ENCODE peak calls at places on chromosomes 1 and 21, in ten cellular contexts. One of them, this sample, is unnamed.

GRCh38 chr1:3529099-3529729 is 74.7 kb downstream of the ARHGEF16 start:
- DNase-seq in right lobe of liver: peak
- DNase-seq in mammary epithelial cell: no peak
- DNase-seq in adrenal gland: no peak
- DNase-seq in transverse colon: peak
- DNase-seq in hepatocyte: no peak
- DNase-seq in breast epithelium: peak
- DNase-seq in kidney: no peak
- DNase-seq in tibial artery: peak
- DNase-seq in pancreas: peak
- DNase-seq in this sample: peak

GRCh38 chr1:23533288-23534130 is 2.5 kb upstream of the E2F2 start:
- DNase-seq in right lobe of liver: no peak
- DNase-seq in mammary epithelial cell: peak
- DNase-seq in adrenal gland: no peak
- DNase-seq in transverse colon: no peak
- DNase-seq in hepatocyte: no peak
- DNase-seq in breast epithelium: no peak
- DNase-seq in kidney: no peak
- DNase-seq in tibial artery: no peak
- DNase-seq in pancreas: no peak
- DNase-seq in this sample: no peak

GRCh38 chr1:87330201-87330953 is 1.7 kb downstream of the LMO4 start:
- DNase-seq in right lobe of liver: no peak
- DNase-seq in mammary epithelial cell: peak
- DNase-seq in adrenal gland: no peak
- DNase-seq in transverse colon: peak
- DNase-seq in hepatocyte: peak
- DNase-seq in breast epithelium: no peak
- DNase-seq in kidney: no peak
- DNase-seq in tibial artery: no peak
- DNase-seq in pancreas: no peak
- DNase-seq in this sample: no peak

GRCh38 chr1:218656301-218657037 is 311.3 kb downstream of the TGFB2 start:
- DNase-seq in right lobe of liver: no peak
- DNase-seq in mammary epithelial cell: no peak
- DNase-seq in adrenal gland: no peak
- DNase-seq in transverse colon: no peak
- DNase-seq in hepatocyte: no peak
- DNase-seq in breast epithelium: no peak
- DNase-seq in kidney: no peak
- DNase-seq in tibial artery: no peak
- DNase-seq in pancreas: no peak
- DNase-seq in this sample: no peak

GRCh38 chr1:181179980-181180964 is 91.8 kb downstream of the IER5 start:
- DNase-seq in right lobe of liver: no peak
- DNase-seq in mammary epithelial cell: peak
- DNase-seq in adrenal gland: peak
- DNase-seq in transverse colon: no peak
- DNase-seq in hepatocyte: peak
- DNase-seq in breast epithelium: peak
- DNase-seq in kidney: no peak
- DNase-seq in tibial artery: no peak
- DNase-seq in pancreas: no peak
- DNase-seq in this sample: no peak

GRCh38 chr21:42806489-42807140 is 72.7 kb downstream of the WDR4 start:
- DNase-seq in right lobe of liver: no peak
- DNase-seq in mammary epithelial cell: no peak
- DNase-seq in adrenal gland: no peak
- DNase-seq in transverse colon: no peak
- DNase-seq in hepatocyte: no peak
- DNase-seq in breast epithelium: peak
- DNase-seq in kidney: no peak
- DNase-seq in tibial artery: no peak
- DNase-seq in pancreas: no peak
- DNase-seq in this sample: no peak

GRCh38 chr1:180243517-180244221 is 13.6 kb downstream of the LHX4 start:
- DNase-seq in right lobe of liver: no peak
- DNase-seq in mammary epithelial cell: no peak
- DNase-seq in adrenal gland: no peak
- DNase-seq in transverse colon: no peak
- DNase-seq in hepatocyte: no peak
- DNase-seq in breast epithelium: no peak
- DNase-seq in kidney: no peak
- DNase-seq in tibial artery: peak
- DNase-seq in pancreas: no peak
- DNase-seq in this sample: no peak

GRCh38 chr1:100631015-100631521 is 88.5 kb upstream of the VCAM1 start:
- DNase-seq in right lobe of liver: no peak
- DNase-seq in mammary epithelial cell: peak
- DNase-seq in adrenal gland: no peak
- DNase-seq in transverse colon: no peak
- DNase-seq in hepatocyte: no peak
- DNase-seq in breast epithelium: no peak
- DNase-seq in kidney: no peak
- DNase-seq in tibial artery: no peak
- DNase-seq in pancreas: no peak
- DNase-seq in this sample: no peak

GRCh38 chr21:45971487-45972352 is 9.8 kb upstream of the COL6A1 start:
- DNase-seq in right lobe of liver: no peak
- DNase-seq in mammary epithelial cell: no peak
- DNase-seq in adrenal gland: no peak
- DNase-seq in transverse colon: peak
- DNase-seq in hepatocyte: peak
- DNase-seq in breast epithelium: no peak
- DNase-seq in kidney: peak
- DNase-seq in tibial artery: peak
- DNase-seq in pancreas: no peak
- DNase-seq in this sample: no peak

GRCh38 chr1:87524021-87524754 is 195.5 kb downstream of the LMO4 start:
- DNase-seq in right lobe of liver: no peak
- DNase-seq in mammary epithelial cell: no peak
- DNase-seq in adrenal gland: no peak
- DNase-seq in transverse colon: no peak
- DNase-seq in hepatocyte: no peak
- DNase-seq in breast epithelium: no peak
- DNase-seq in kidney: no peak
- DNase-seq in tibial artery: no peak
- DNase-seq in pancreas: no peak
- DNase-seq in this sample: no peak

GRCh38 chr1:109760581-109761226 is 3.0 kb downstream of the EPS8L3 start:
- DNase-seq in right lobe of liver: no peak
- DNase-seq in mammary epithelial cell: no peak
- DNase-seq in adrenal gland: peak
- DNase-seq in transverse colon: peak
- DNase-seq in hepatocyte: no peak
- DNase-seq in breast epithelium: peak
- DNase-seq in kidney: peak
- DNase-seq in tibial artery: peak
- DNase-seq in pancreas: no peak
- DNase-seq in this sample: no peak
- H3K27ac ChIP-seq in right lobe of liver: no peak
- H3K27ac ChIP-seq in mammary epithelial cell: no peak
- H3K27ac ChIP-seq in adrenal gland: no peak
- H3K27ac ChIP-seq in transverse colon: no peak
- H3K27ac ChIP-seq in hepatocyte: peak
- H3K27ac ChIP-seq in breast epithelium: no peak
- H3K27ac ChIP-seq in kidney: no peak
- H3K27ac ChIP-seq in tibial artery: no peak
- H3K27ac ChIP-seq in pancreas: no peak
- H3K27ac ChIP-seq in this sample: no peak

DNA sequence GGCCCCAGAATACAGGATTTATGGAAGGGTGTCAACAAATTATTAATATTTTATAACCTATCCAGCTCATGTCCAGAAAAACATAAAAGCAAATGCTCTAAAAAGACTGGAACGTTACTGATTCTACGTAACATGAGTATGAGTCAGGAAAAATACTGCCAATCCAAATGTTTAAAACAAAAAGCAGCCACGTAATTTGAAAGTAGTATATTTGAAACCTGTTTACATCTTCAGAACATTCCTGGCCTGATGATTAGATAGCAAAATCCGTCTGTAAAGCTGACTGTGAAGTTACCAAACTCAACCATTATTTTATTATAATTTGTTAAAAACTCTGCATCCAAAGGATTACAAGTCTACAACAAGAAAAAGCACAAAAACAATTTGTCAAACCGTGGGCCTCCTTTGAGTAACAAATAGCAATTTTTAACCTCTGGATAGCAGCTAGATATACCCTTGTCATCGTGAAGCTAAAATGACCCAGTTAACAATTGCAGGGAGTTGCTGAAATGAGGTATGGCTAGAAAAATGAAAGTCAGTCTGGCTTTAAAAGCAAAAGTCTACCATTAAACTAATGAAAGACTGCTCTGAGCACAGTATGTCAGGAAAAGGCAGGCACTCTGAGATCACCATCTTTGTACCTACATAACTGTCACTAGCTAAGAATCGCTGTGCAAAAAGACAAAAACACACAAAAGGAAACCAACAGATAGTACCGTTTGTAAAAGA is 1.2 kb downstream of the UBR4 start:
- DNase-seq in right lobe of liver: no peak
- DNase-seq in mammary epithelial cell: peak
- DNase-seq in adrenal gland: no peak
- DNase-seq in transverse colon: no peak
- DNase-seq in hepatocyte: no peak
- DNase-seq in breast epithelium: no peak
- DNase-seq in kidney: no peak
- DNase-seq in tibial artery: no peak
- DNase-seq in pancreas: no peak
- DNase-seq in this sample: no peak
- H3K27ac ChIP-seq in right lobe of liver: peak
- H3K27ac ChIP-seq in mammary epithelial cell: peak
- H3K27ac ChIP-seq in adrenal gland: peak
- H3K27ac ChIP-seq in transverse colon: peak
- H3K27ac ChIP-seq in hepatocyte: peak
- H3K27ac ChIP-seq in breast epithelium: peak
- H3K27ac ChIP-seq in kidney: peak
- H3K27ac ChIP-seq in tibial artery: peak
- H3K27ac ChIP-seq in pancreas: no peak
- H3K27ac ChIP-seq in this sample: no peak

DNA sequence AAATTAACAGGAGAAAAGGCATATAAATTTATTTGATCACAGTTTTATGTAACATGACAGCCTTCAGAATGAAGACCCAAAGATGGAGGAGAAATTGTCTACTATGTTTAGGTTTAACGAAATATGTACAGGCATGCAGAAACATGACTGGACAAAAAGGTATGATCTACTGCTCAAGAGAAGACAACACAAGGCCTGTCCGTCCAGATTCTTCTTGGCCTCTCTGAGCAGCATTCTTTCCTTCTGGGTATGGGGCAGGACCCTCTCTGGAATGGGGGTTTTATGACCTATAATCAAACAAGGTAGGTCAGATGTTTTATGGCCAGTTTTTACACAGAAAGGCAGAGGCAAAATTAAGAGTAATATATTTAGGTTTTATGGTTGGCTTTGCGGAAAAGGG is 13.5 kb upstream of the SYNJ1 start:
- DNase-seq in right lobe of liver: no peak
- DNase-seq in mammary epithelial cell: no peak
- DNase-seq in adrenal gland: no peak
- DNase-seq in transverse colon: no peak
- DNase-seq in hepatocyte: no peak
- DNase-seq in breast epithelium: no peak
- DNase-seq in kidney: no peak
- DNase-seq in tibial artery: no peak
- DNase-seq in pancreas: no peak
- DNase-seq in this sample: no peak
- H3K27ac ChIP-seq in right lobe of liver: no peak
- H3K27ac ChIP-seq in mammary epithelial cell: no peak
- H3K27ac ChIP-seq in adrenal gland: no peak
- H3K27ac ChIP-seq in transverse colon: no peak
- H3K27ac ChIP-seq in hepatocyte: peak
- H3K27ac ChIP-seq in breast epithelium: no peak
- H3K27ac ChIP-seq in kidney: no peak
- H3K27ac ChIP-seq in tibial artery: no peak
- H3K27ac ChIP-seq in pancreas: no peak
- H3K27ac ChIP-seq in this sample: no peak

GRCh38 chr1:93845554-93846150 is 33.4 kb downstream of the DNTTIP2 start:
- DNase-seq in right lobe of liver: no peak
- DNase-seq in mammary epithelial cell: peak
- DNase-seq in adrenal gland: peak
- DNase-seq in transverse colon: peak
- DNase-seq in hepatocyte: peak
- DNase-seq in breast epithelium: no peak
- DNase-seq in kidney: no peak
- DNase-seq in tibial artery: no peak
- DNase-seq in pancreas: no peak
- DNase-seq in this sample: no peak

GRCh38 chr1:93844262-93845045 is 34.6 kb downstream of the DNTTIP2 start:
- DNase-seq in right lobe of liver: no peak
- DNase-seq in mammary epithelial cell: peak
- DNase-seq in adrenal gland: peak
- DNase-seq in transverse colon: peak
- DNase-seq in hepatocyte: peak
- DNase-seq in breast epithelium: peak
- DNase-seq in kidney: no peak
- DNase-seq in tibial artery: no peak
- DNase-seq in pancreas: no peak
- DNase-seq in this sample: peak

GRCh38 chr1:93840956-93841482 is 38.0 kb downstream of the DNTTIP2 start:
- DNase-seq in right lobe of liver: no peak
- DNase-seq in mammary epithelial cell: no peak
- DNase-seq in adrenal gland: no peak
- DNase-seq in transverse colon: no peak
- DNase-seq in hepatocyte: no peak
- DNase-seq in breast epithelium: no peak
- DNase-seq in kidney: no peak
- DNase-seq in tibial artery: no peak
- DNase-seq in pancreas: no peak
- DNase-seq in this sample: no peak

GRCh38 chr1:93841771-93842170 is 37.2 kb downstream of the DNTTIP2 start:
- DNase-seq in right lobe of liver: no peak
- DNase-seq in mammary epithelial cell: no peak
- DNase-seq in adrenal gland: no peak
- DNase-seq in transverse colon: no peak
- DNase-seq in hepatocyte: no peak
- DNase-seq in breast epithelium: no peak
- DNase-seq in kidney: no peak
- DNase-seq in tibial artery: no peak
- DNase-seq in pancreas: no peak
- DNase-seq in this sample: no peak

DNA sequence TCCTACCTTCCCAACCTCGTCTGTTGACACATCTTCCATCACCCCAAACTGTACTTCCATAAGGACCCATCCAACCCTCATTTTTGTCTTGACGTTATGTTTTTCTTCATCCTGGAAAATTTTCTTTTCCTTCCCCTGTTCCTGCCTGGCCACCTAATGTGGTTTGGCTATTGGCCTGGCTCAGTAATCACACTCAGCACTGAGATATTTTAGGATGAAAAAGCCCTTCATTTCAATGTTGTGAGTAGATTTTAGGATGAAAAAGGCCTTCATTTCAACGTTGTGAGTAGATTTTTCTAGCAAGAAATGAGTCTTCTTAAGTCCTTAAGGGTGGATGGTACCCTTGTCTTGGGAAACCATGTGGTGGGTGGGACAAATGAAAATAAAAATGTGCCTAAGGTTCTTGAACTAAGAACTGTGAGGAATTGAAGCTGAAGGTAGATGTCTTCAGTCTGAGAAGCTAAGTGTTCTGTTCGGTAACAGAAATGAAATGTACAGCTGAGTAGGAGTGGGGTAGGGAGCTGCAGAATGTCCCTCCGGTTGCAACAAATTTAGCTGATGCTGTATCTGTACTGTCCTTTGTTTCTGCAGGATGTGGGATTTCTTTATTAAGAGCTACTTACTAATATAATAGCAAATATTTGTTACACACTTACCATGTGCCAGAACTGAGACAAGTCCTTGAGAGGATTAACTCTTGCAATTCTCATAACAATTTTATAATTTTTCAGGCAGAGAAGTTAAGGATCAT is 36.1 kb downstream of the DNTTIP2 start:
- DNase-seq in right lobe of liver: no peak
- DNase-seq in mammary epithelial cell: no peak
- DNase-seq in adrenal gland: no peak
- DNase-seq in transverse colon: no peak
- DNase-seq in hepatocyte: no peak
- DNase-seq in breast epithelium: no peak
- DNase-seq in kidney: no peak
- DNase-seq in tibial artery: no peak
- DNase-seq in pancreas: no peak
- DNase-seq in this sample: no peak
- H3K27ac ChIP-seq in right lobe of liver: no peak
- H3K27ac ChIP-seq in mammary epithelial cell: peak
- H3K27ac ChIP-seq in adrenal gland: no peak
- H3K27ac ChIP-seq in transverse colon: no peak
- H3K27ac ChIP-seq in hepatocyte: no peak
- H3K27ac ChIP-seq in breast epithelium: no peak
- H3K27ac ChIP-seq in kidney: no peak
- H3K27ac ChIP-seq in tibial artery: no peak
- H3K27ac ChIP-seq in pancreas: no peak
- H3K27ac ChIP-seq in this sample: no peak